ENCODE peak calls at places on chromosome 14, in five cellular contexts. E is IMR-90, Q is A549, K is Peyer's patch, J is endothelial cell of umbilical vein. I is an unnamed sample.

GRCh38 chr14:44847910-44848309 is 113.8 kb downstream of the KLHL28 start:
- DNase-seq in E (peak; percentile 41), Q (no peak), K (no peak), J (no peak), I (no peak)

GRCh38 chr14:31377433-31377832 is 42.9 kb downstream of the HEATR5A start:
- DNase-seq in E (no peak), Q (no peak), K (no peak), J (no peak), I (no peak)

GRCh38 chr14:26773906-26774593 is 176.2 kb upstream of the NOVA1 start:
- DNase-seq in E (no peak), Q (no peak), K (no peak), J (peak; percentile 45), I (no peak)

GRCh38 chr14:94446126-94446525 is 6.5 kb downstream of the SERPINA11 start:
- DNase-seq in E (no peak), Q (no peak), K (no peak), J (no peak), I (no peak)

GRCh38 chr14:77869350-77869749 is 69.4 kb downstream of the ADCK1 start:
- DNase-seq in E (no peak), Q (no peak), K (no peak), J (no peak), I (no peak)

GRCh38 chr14:85536835-85537195 is 6.9 kb downstream of the FLRT2 start:
- DNase-seq in E (peak; percentile 53), Q (no peak), K (no peak), J (no peak), I (no peak)

GRCh38 chr14:73741386-73741875 is 27.2 kb upstream of the PNMA1 start:
- DNase-seq in E (peak; percentile 66), Q (no peak), K (peak; percentile 87), J (peak; percentile 97), I (peak; percentile 97)

GRCh38 chr14:72745991-72746980 is 147.6 kb downstream of the DPF3 start:
- DNase-seq in E (peak; percentile 84), Q (no peak), K (no peak), J (no peak), I (peak; percentile 19)

GRCh38 chr14:53496668-53497067 is 343.5 kb upstream of the DDHD1 start:
- DNase-seq in E (no peak), Q (no peak), K (no peak), J (no peak), I (no peak)

DNA sequence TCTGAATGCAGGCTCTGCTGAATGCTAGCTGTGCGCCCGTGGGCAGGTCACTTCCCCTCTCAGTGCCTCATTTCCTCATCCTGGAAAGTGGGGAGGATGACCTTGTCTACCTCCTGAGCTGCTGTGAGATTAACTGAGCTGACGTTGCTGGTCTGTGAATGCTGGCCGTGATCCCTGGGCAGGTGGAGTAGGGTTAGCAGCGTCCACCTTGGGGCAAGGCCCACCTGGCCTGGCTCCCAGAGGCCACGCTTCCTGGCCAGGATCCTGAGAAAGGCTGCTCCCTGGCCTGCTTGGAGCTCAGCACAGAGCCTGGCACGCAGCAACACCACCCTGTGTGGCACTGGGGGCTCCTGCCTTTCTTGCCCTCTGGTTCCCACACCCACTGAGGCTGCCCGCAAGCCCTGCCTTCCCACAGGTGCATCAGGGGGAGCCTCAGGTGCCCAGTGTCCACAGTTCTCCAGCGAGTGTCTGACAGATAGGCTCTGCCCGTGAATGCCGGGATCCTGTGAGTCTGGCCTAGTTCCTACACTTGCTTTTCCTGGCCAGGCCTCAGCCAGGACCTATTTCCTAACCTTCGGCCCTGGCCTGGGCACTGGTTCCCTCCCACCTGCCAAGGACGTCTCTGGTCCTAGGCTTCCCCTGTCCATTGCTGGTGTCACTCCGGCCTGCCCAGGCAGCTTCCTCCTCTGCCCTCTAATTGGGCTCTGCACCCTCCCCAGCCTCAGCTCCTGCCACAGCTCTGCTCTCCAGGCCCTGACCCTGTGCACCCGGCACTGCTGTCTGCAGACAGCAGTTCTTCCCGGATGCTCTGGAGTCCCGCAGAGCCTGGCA is 37.2 kb upstream of the TDRD9 start:
- DNase-seq in E (no peak), Q (no peak), K (no peak), J (no peak), I (no peak)
- TF ChIP-seq POLR2A in E (no peak), Q (no peak), K (no peak), J (no peak), I (no peak)

GRCh38 chr14:75280448-75280830 is 1.8 kb downstream of the FOS start:
- DNase-seq in E (peak; percentile 29), Q (no peak), K (no peak), J (no peak), I (peak; percentile 54)

GRCh38 chr14:75279739-75280447 is 1.3 kb downstream of the FOS start:
- DNase-seq in E (peak; percentile 27), Q (no peak), K (no peak), J (no peak), I (peak; percentile 31)

GRCh38 chr14:75282166-75282547 is 3.5 kb downstream of the FOS start:
- DNase-seq in E (peak; percentile 60), Q (no peak), K (no peak), J (no peak), I (peak; percentile 52)

GRCh38 chr14:75281691-75282000 is 3.0 kb downstream of the FOS start:
- DNase-seq in E (no peak), Q (no peak), K (no peak), J (no peak), I (no peak)

DNA sequence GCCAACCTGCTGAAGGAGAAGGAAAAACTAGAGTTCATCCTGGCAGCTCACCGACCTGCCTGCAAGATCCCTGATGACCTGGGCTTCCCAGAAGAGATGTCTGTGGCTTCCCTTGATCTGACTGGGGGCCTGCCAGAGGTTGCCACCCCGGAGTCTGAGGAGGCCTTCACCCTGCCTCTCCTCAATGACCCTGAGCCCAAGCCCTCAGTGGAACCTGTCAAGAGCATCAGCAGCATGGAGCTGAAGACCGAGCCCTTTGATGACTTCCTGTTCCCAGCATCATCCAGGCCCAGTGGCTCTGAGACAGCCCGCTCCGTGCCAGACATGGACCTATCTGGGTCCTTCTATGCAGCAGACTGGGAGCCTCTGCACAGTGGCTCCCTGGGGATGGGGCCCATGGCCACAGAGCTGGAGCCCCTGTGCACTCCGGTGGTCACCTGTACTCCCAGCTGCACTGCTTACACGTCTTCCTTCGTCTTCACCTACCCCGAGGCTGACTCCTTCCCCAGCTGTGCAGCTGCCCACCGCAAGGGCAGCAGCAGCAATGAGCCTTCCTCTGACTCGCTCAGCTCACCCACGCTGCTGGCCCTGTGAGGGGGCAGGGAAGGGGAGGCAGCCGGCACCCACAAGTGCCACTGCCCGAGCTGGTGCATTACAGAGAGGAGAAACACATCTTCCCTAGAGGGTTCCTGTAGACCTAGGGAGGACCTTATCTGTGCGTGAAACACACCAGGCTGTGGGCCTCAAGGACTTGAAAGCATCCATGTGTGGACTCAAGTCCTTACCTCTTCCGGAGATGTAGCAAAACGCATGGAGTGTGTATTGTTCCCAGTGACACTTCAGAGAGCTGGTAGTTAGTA is 2.4 kb downstream of the FOS start:
- DNase-seq in E (peak; percentile 47), Q (no peak), K (no peak), J (no peak), I (peak; percentile 51)
- TF ChIP-seq POLR2A in E (peak; percentile 32), Q (no peak), K (peak; percentile 14), J (no peak), I (no peak)

GRCh38 chr14:24108336-24108874 is 6.2 kb upstream of the DCAF11 start:
- DNase-seq in E (no peak), Q (no peak), K (no peak), J (no peak), I (no peak)
- TF ChIP-seq POLR2A in E (no peak), Q (no peak), K (no peak), J (no peak), I (no peak)

GRCh38 chr14:104164041-104164440 is 25.7 kb downstream of the KIF26A start:
- DNase-seq in E (no peak), Q (no peak), K (no peak), J (no peak), I (no peak)
- TF ChIP-seq POLR2A in E (no peak), Q (no peak), K (no peak), J (no peak), I (no peak)

DNA sequence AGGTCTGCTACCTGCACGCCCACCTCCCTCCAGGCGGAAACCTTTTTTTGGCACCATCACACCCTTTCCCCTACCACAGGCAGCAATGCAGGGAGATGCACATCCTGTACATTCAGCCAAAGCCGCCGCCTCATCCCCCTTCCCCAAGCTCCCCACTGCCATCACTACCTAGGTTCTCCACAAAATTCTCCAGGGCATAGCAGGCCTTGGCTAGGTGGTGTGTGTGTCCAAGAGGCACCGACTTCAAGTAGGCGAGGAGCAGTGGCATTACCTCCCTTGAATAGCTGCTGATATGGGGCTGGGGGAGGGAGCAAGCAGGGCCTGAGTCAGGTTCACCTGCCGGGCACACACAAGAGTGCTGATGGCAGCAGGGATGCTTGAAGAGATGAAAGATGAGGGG is 3.6 kb downstream of the IPO4 start:
- DNase-seq in E (no peak), Q (no peak), K (no peak), J (no peak), I (no peak)
- TF ChIP-seq POLR2A in E (no peak), Q (no peak), K (no peak), J (no peak), I (no peak)

GRCh38 chr14:105701456-105702274 is 175.3 kb downstream of the TMEM121 start:
- DNase-seq in E (no peak), Q (no peak), K (no peak), J (no peak), I (no peak)
- TF ChIP-seq POLR2A in E (no peak), Q (no peak), K (no peak), J (no peak), I (no peak)

GRCh38 chr14:104731249-104731924 is 7.4 kb downstream of the ADSS1 start:
- DNase-seq in E (no peak), Q (peak; percentile 48), K (no peak), J (no peak), I (peak; percentile 17)

GRCh38 chr14:104731925-104732294 is 7.9 kb downstream of the ADSS1 start:
- DNase-seq in E (no peak), Q (no peak), K (no peak), J (no peak), I (no peak)

GRCh38 chr14:104728631-104729030 is 4.6 kb downstream of the ADSS1 start:
- DNase-seq in E (no peak), Q (no peak), K (no peak), J (no peak), I (no peak)

GRCh38 chr14:104730504-104730903 is 6.5 kb downstream of the ADSS1 start:
- DNase-seq in E (no peak), Q (no peak), K (no peak), J (no peak), I (no peak)

GRCh38 chr14:104729835-104730181 is 5.8 kb downstream of the ADSS1 start:
- DNase-seq in E (no peak), Q (no peak), K (no peak), J (no peak), I (no peak)
- TF ChIP-seq POLR2A in E (no peak), Q (no peak), K (no peak), J (no peak), I (no peak)

GRCh38 chr14:60734465-60735242 is at the start of gene MNAT1:
- DNase-seq in E (peak; percentile 88), Q (peak; percentile 56), K (peak; percentile 78), J (peak; percentile 90), I (peak; percentile 90)
- TF ChIP-seq POLR2A in E (peak; percentile 63), Q (peak; percentile 74), K (no peak), J (peak; percentile 77), I (peak; percentile 87)

GRCh38 chr14:36424478-36425102 is 95.4 kb downstream of the NKX2-1 start:
- DNase-seq in E (no peak), Q (no peak), K (no peak), J (no peak), I (no peak)
- TF ChIP-seq POLR2A in E (no peak), Q (no peak), K (no peak), J (no peak), I (no peak)